ENCODE peak calls at places on chromosome 1, in nine cellular contexts. One of them, this sample, is unnamed.

GRCh38 chr1:119795471-119795870 is 15.8 kb downstream of the REG4 start:
- DNase-seq in ovary: no peak
- DNase-seq in AG04450: no peak
- DNase-seq in fibroblast of lung: no peak
- DNase-seq in lung: no peak
- DNase-seq in H1: no peak
- DNase-seq in prostate gland: no peak
- DNase-seq in heart right ventricle: no peak
- DNase-seq in cardiac muscle cell: no peak
- DNase-seq in this sample: no peak

GRCh38 chr1:59393211-59394180 is 96.6 kb downstream of the FGGY start:
- DNase-seq in heart right ventricle: peak
- DNase-seq in H1: no peak
- DNase-seq in ovary: peak
- DNase-seq in prostate gland: peak
- DNase-seq in fibroblast of lung: peak
- DNase-seq in cardiac muscle cell: peak
- DNase-seq in lung: peak
- DNase-seq in AG04450: peak
- DNase-seq in this sample: peak

GRCh38 chr1:156149374-156150106 is 3.8 kb upstream of the SEMA4A start:
- DNase-seq in AG04450: no peak
- DNase-seq in cardiac muscle cell: no peak
- DNase-seq in H1: peak
- DNase-seq in lung: no peak
- DNase-seq in fibroblast of lung: no peak
- DNase-seq in heart right ventricle: no peak
- DNase-seq in prostate gland: no peak
- DNase-seq in ovary: no peak
- DNase-seq in this sample: peak

GRCh38 chr1:41513388-41513745 is 28.9 kb upstream of the EDN2 start:
- DNase-seq in H1: no peak
- DNase-seq in ovary: no peak
- DNase-seq in cardiac muscle cell: no peak
- DNase-seq in heart right ventricle: no peak
- DNase-seq in fibroblast of lung: no peak
- DNase-seq in lung: no peak
- DNase-seq in prostate gland: no peak
- DNase-seq in AG04450: no peak
- DNase-seq in this sample: no peak

GRCh38 chr1:180247061-180247460 is 17.0 kb downstream of the LHX4 start:
- DNase-seq in ovary: no peak
- DNase-seq in H1: no peak
- DNase-seq in AG04450: no peak
- DNase-seq in lung: no peak
- DNase-seq in cardiac muscle cell: no peak
- DNase-seq in fibroblast of lung: no peak
- DNase-seq in prostate gland: no peak
- DNase-seq in heart right ventricle: no peak
- DNase-seq in this sample: no peak

GRCh38 chr1:216502528-216503162 is 79.4 kb upstream of the USH2A start:
- DNase-seq in fibroblast of lung: peak
- DNase-seq in lung: no peak
- DNase-seq in H1: peak
- DNase-seq in prostate gland: no peak
- DNase-seq in heart right ventricle: no peak
- DNase-seq in ovary: no peak
- DNase-seq in cardiac muscle cell: peak
- DNase-seq in AG04450: no peak
- DNase-seq in this sample: no peak

GRCh38 chr1:156870734-156871133 is 10.1 kb downstream of the NTRK1 start:
- DNase-seq in heart right ventricle: no peak
- DNase-seq in prostate gland: no peak
- DNase-seq in cardiac muscle cell: no peak
- DNase-seq in ovary: no peak
- DNase-seq in AG04450: peak
- DNase-seq in fibroblast of lung: peak
- DNase-seq in H1: no peak
- DNase-seq in lung: no peak
- DNase-seq in this sample: no peak

GRCh38 chr1:28112388-28113311 is 24.2 kb upstream of the EYA3 start:
- DNase-seq in prostate gland: no peak
- DNase-seq in ovary: no peak
- DNase-seq in cardiac muscle cell: no peak
- DNase-seq in heart right ventricle: peak
- DNase-seq in AG04450: no peak
- DNase-seq in lung: peak
- DNase-seq in H1: no peak
- DNase-seq in fibroblast of lung: peak
- DNase-seq in this sample: no peak

GRCh38 chr1:41672641-41673313 is 188.3 kb upstream of the EDN2 start:
- DNase-seq in fibroblast of lung: peak
- DNase-seq in lung: no peak
- DNase-seq in cardiac muscle cell: no peak
- DNase-seq in H1: no peak
- DNase-seq in ovary: no peak
- DNase-seq in heart right ventricle: no peak
- DNase-seq in prostate gland: no peak
- DNase-seq in AG04450: peak
- DNase-seq in this sample: no peak

GRCh38 chr1:241779897-241780296 is 68.1 kb upstream of the EXO1 start:
- DNase-seq in AG04450: no peak
- DNase-seq in fibroblast of lung: no peak
- DNase-seq in ovary: no peak
- DNase-seq in cardiac muscle cell: no peak
- DNase-seq in heart right ventricle: no peak
- DNase-seq in H1: no peak
- DNase-seq in prostate gland: no peak
- DNase-seq in lung: no peak
- DNase-seq in this sample: no peak

GRCh38 chr1:160404094-160404493 is 3.7 kb downstream of the VANGL2 start:
- DNase-seq in AG04450: no peak
- DNase-seq in H1: no peak
- DNase-seq in ovary: no peak
- DNase-seq in lung: no peak
- DNase-seq in fibroblast of lung: no peak
- DNase-seq in prostate gland: no peak
- DNase-seq in cardiac muscle cell: no peak
- DNase-seq in heart right ventricle: no peak
- DNase-seq in this sample: no peak

GRCh38 chr1:173257805-173258204 is 50.7 kb upstream of the TNFSF4 start:
- DNase-seq in fibroblast of lung: no peak
- DNase-seq in heart right ventricle: no peak
- DNase-seq in ovary: no peak
- DNase-seq in prostate gland: no peak
- DNase-seq in H1: no peak
- DNase-seq in lung: no peak
- DNase-seq in cardiac muscle cell: no peak
- DNase-seq in AG04450: no peak
- DNase-seq in this sample: no peak

GRCh38 chr1:52919051-52919719 is 2.4 kb downstream of the ECHDC2 start:
- DNase-seq in heart right ventricle: no peak
- DNase-seq in H1: no peak
- DNase-seq in fibroblast of lung: no peak
- DNase-seq in lung: no peak
- DNase-seq in AG04450: no peak
- DNase-seq in ovary: no peak
- DNase-seq in cardiac muscle cell: no peak
- DNase-seq in prostate gland: no peak
- DNase-seq in this sample: no peak

GRCh38 chr1:246497331-246497915 is 9.7 kb downstream of the SMYD3 start:
- DNase-seq in H1: no peak
- DNase-seq in AG04450: peak
- DNase-seq in lung: no peak
- DNase-seq in heart right ventricle: no peak
- DNase-seq in ovary: no peak
- DNase-seq in cardiac muscle cell: peak
- DNase-seq in fibroblast of lung: peak
- DNase-seq in prostate gland: peak
- DNase-seq in this sample: no peak

DNA sequence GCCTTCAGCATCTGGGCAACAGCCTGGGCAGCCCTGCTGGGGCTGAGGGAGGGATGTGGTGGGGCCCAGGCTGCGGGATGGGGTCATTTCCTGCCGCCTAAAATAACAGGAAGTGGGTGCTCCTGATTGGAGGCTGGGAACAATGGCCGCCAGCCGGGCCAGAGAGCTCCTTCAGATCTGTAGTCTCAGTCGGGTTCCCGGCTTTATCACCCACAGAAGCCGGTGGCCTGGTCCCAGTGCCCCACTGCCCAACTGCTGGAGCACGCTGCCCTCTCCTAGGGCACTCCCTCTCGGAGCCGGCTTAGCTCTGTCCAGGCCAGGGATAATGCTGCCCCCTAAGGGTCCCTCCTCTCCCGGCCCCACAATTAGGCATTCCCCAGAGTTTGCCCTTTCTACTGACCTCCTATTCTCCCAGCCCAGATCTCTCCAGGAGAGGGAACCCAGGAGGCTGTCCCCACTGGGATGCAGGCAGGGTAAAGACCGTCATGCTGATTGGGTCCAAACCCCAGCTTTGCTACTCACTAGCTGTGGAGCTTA is 5.1 kb downstream of the MAP7D1 start:
- DNase-seq in heart right ventricle: peak
- DNase-seq in cardiac muscle cell: peak
- DNase-seq in H1: no peak
- DNase-seq in AG04450: no peak
- DNase-seq in fibroblast of lung: peak
- DNase-seq in ovary: peak
- DNase-seq in prostate gland: no peak
- DNase-seq in lung: peak
- DNase-seq in this sample: peak
- H3K4me3 ChIP-seq in heart right ventricle: peak
- H3K4me3 ChIP-seq in cardiac muscle cell: peak
- H3K4me3 ChIP-seq in H1: peak
- H3K4me3 ChIP-seq in AG04450: peak
- H3K4me3 ChIP-seq in fibroblast of lung: peak
- H3K4me3 ChIP-seq in ovary: peak
- H3K4me3 ChIP-seq in prostate gland: peak
- H3K4me3 ChIP-seq in lung: peak
- H3K4me3 ChIP-seq in this sample: peak

DNA sequence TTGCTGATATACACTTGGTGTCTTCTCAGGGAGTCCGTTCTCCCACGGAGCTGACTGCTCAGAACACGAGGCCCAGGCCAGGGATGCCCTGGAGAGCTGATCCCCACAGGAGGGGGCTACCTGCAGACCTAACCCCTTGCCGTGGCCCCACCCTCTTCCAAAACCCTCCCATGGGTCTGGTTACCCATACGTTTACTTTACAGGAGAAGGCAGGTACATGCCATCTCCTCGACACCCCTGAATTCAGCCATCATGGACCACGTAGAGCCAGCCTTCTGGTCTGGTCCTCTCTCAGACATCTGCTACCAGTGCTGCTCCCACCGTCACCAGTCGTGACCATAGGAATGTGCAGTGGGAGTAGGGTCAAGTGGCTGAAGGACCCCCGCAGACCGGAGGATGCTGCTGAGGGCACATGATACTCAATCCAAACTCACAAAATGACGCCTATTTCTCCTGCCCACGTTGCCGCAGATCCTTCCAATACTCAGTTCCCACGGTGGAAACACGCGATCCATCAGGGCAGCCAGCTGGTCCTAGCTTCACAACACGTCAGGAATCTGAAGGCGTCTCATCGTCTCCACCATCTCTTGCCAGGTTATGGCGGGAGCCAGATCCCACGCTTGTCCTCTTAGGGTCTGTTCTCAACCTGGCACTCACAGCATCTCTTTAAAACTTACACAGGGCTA is 26.7 kb downstream of the PGBD5 start:
- DNase-seq in prostate gland: no peak
- DNase-seq in cardiac muscle cell: no peak
- DNase-seq in lung: peak
- DNase-seq in heart right ventricle: no peak
- DNase-seq in fibroblast of lung: no peak
- DNase-seq in H1: no peak
- DNase-seq in ovary: no peak
- DNase-seq in AG04450: peak
- DNase-seq in this sample: peak
- H3K27ac ChIP-seq in prostate gland: no peak
- H3K27ac ChIP-seq in cardiac muscle cell: no peak
- H3K27ac ChIP-seq in lung: no peak
- H3K27ac ChIP-seq in heart right ventricle: no peak
- H3K27ac ChIP-seq in fibroblast of lung: no peak
- H3K27ac ChIP-seq in H1: no peak
- H3K27ac ChIP-seq in ovary: no peak
- H3K27ac ChIP-seq in AG04450: no peak
- H3K27ac ChIP-seq in this sample: no peak

GRCh38 chr1:219302697-219303096 is 129.0 kb downstream of the LYPLAL1 start:
- DNase-seq in prostate gland: no peak
- DNase-seq in lung: no peak
- DNase-seq in heart right ventricle: no peak
- DNase-seq in cardiac muscle cell: no peak
- DNase-seq in AG04450: no peak
- DNase-seq in H1: no peak
- DNase-seq in ovary: no peak
- DNase-seq in fibroblast of lung: no peak
- DNase-seq in this sample: no peak

GRCh38 chr1:219299420-219299819 is 125.7 kb downstream of the LYPLAL1 start:
- DNase-seq in heart right ventricle: no peak
- DNase-seq in cardiac muscle cell: no peak
- DNase-seq in prostate gland: no peak
- DNase-seq in ovary: no peak
- DNase-seq in fibroblast of lung: no peak
- DNase-seq in AG04450: no peak
- DNase-seq in H1: no peak
- DNase-seq in lung: no peak
- DNase-seq in this sample: no peak

GRCh38 chr1:219310181-219310728 is 136.6 kb downstream of the LYPLAL1 start:
- DNase-seq in cardiac muscle cell: no peak
- DNase-seq in AG04450: no peak
- DNase-seq in prostate gland: no peak
- DNase-seq in lung: no peak
- DNase-seq in fibroblast of lung: no peak
- DNase-seq in heart right ventricle: no peak
- DNase-seq in ovary: no peak
- DNase-seq in H1: no peak
- DNase-seq in this sample: no peak

GRCh38 chr1:219308367-219308766 is 134.7 kb downstream of the LYPLAL1 start:
- DNase-seq in H1: no peak
- DNase-seq in prostate gland: no peak
- DNase-seq in fibroblast of lung: no peak
- DNase-seq in lung: no peak
- DNase-seq in heart right ventricle: no peak
- DNase-seq in ovary: no peak
- DNase-seq in AG04450: no peak
- DNase-seq in cardiac muscle cell: no peak
- DNase-seq in this sample: no peak

GRCh38 chr1:219304227-219305226 is 130.8 kb downstream of the LYPLAL1 start:
- DNase-seq in prostate gland: no peak
- DNase-seq in heart right ventricle: peak
- DNase-seq in cardiac muscle cell: no peak
- DNase-seq in lung: no peak
- DNase-seq in H1: no peak
- DNase-seq in ovary: no peak
- DNase-seq in AG04450: no peak
- DNase-seq in fibroblast of lung: peak
- DNase-seq in this sample: no peak
- TF ChIP-seq CTCF in prostate gland: no peak
- TF ChIP-seq CTCF in heart right ventricle: no peak
- TF ChIP-seq CTCF in cardiac muscle cell: no peak
- TF ChIP-seq CTCF in lung: no peak
- TF ChIP-seq CTCF in H1: no peak
- TF ChIP-seq CTCF in ovary: no peak
- TF ChIP-seq CTCF in AG04450: no peak
- TF ChIP-seq CTCF in fibroblast of lung: no peak
- TF ChIP-seq CTCF in this sample: no peak

GRCh38 chr1:39048745-39049370 is 22.7 kb downstream of the NDUFS5 start:
- DNase-seq in fibroblast of lung: no peak
- DNase-seq in lung: no peak
- DNase-seq in prostate gland: no peak
- DNase-seq in cardiac muscle cell: no peak
- DNase-seq in heart right ventricle: no peak
- DNase-seq in ovary: no peak
- DNase-seq in AG04450: no peak
- DNase-seq in H1: no peak
- DNase-seq in this sample: no peak
- H3K4me3 ChIP-seq in fibroblast of lung: no peak
- H3K4me3 ChIP-seq in lung: no peak
- H3K4me3 ChIP-seq in prostate gland: no peak
- H3K4me3 ChIP-seq in cardiac muscle cell: no peak
- H3K4me3 ChIP-seq in heart right ventricle: no peak
- H3K4me3 ChIP-seq in ovary: no peak
- H3K4me3 ChIP-seq in AG04450: no peak
- H3K4me3 ChIP-seq in H1: no peak
- H3K4me3 ChIP-seq in this sample: no peak

This sample was measured in dorsolateral prefrontal cortex.